ENCODE peak calls at places on chromosome 13, in seven cellular contexts. K is CD4-positive, alpha-beta memory T cell; T is uterus; B is CD8-positive, alpha-beta memory T cell; L is stomach; Q is DND-41; V is CD4-positive, CD25-positive, alpha-beta regulatory T cell. P is an unnamed sample.

GRCh38 chr13:91247768-91248167 is 99.7 kb upstream of the MIR17HG start:
- DNase-seq in K (no peak), T (no peak), B (no peak), L (no peak), Q (no peak), V (no peak), P (no peak)

GRCh38 chr13:20121154-20121515 is 39.7 kb downstream of the GJA3 start:
- DNase-seq in K (no peak), T (no peak), B (no peak), L (no peak), Q (peak; percentile 47), V (peak; percentile 15), P (no peak)

GRCh38 chr13:31236211-31236786 is 36.5 kb downstream of the B3GLCT start:
- DNase-seq in K (no peak), T (peak; percentile 54), B (no peak), L (no peak), Q (peak; percentile 13), V (peak; percentile 34), P (no peak)

GRCh38 chr13:33610471-33611015 is 207.4 kb upstream of the RFC3 start:
- DNase-seq in K (peak; percentile 74), T (no peak), B (peak; percentile 46), L (no peak), Q (no peak), V (peak; percentile 84), P (peak; percentile 84)

GRCh38 chr13:106507560-106508274 is 27.7 kb downstream of the EFNB2 start:
- DNase-seq in K (no peak), T (no peak), B (no peak), L (no peak), Q (peak; percentile 64), V (peak; percentile 15), P (no peak)

GRCh38 chr13:104823709-104824108 is 1711.8 kb downstream of the EFNB2 start:
- DNase-seq in K (no peak), T (no peak), B (no peak), L (no peak), Q (no peak), V (no peak), P (no peak)

GRCh38 chr13:74661851-74662250 is 527.6 kb upstream of the KLF12 start:
- DNase-seq in K (no peak), T (no peak), B (no peak), L (no peak), Q (no peak), V (no peak), P (no peak)

GRCh38 chr13:66826398-66826797 is 403.7 kb downstream of the PCDH9 start:
- DNase-seq in K (no peak), T (no peak), B (no peak), L (no peak), Q (no peak), V (no peak), P (no peak)

GRCh38 chr13:94054159-94054558 is 425.3 kb downstream of the DCT start:
- DNase-seq in K (no peak), T (no peak), B (no peak), L (no peak), Q (no peak), V (no peak), P (no peak)

GRCh38 chr13:20702945-20703784 is at the start of gene IL17D:
- DNase-seq in K (peak; percentile 44), T (no peak), B (peak; percentile 18), L (no peak), Q (peak; percentile 44), V (peak; percentile 41), P (no peak)

GRCh38 chr13:49669735-49670309 is 21.5 kb downstream of the EBPL start:
- DNase-seq in K (no peak), T (peak; percentile 56), B (no peak), L (peak; percentile 64), Q (peak; percentile 38), V (peak; percentile 45), P (no peak)

GRCh38 chr13:32284927-32285632 is 30.1 kb downstream of the ZAR1L start:
- DNase-seq in K (no peak), T (peak; percentile 58), B (no peak), L (peak; percentile 47), Q (no peak), V (no peak), P (peak; percentile 75)

GRCh38 chr13:102870677-102871415 is 25.0 kb downstream of the ERCC5 start:
- DNase-seq in K (peak; percentile 49), T (peak; percentile 31), B (peak; percentile 33), L (peak; percentile 56), Q (peak; percentile 49), V (peak; percentile 61), P (no peak)

GRCh38 chr13:23778007-23778687 is 111.1 kb downstream of the MIPEP start:
- DNase-seq in K (no peak), T (no peak), B (no peak), L (no peak), Q (no peak), V (no peak), P (no peak)

GRCh38 chr13:34941835-34942731 is at the start of gene NBEA:
- DNase-seq in K (peak; percentile 58), T (peak; percentile 61), B (peak; percentile 23), L (peak; percentile 74), Q (peak; percentile 82), V (peak; percentile 72), P (peak; percentile 73)

GRCh38 chr13:96982672-96983071 is 11.6 kb downstream of the OXGR1 start:
- DNase-seq in K (no peak), T (no peak), B (no peak), L (no peak), Q (no peak), V (no peak), P (no peak)

GRCh38 chr13:20465218-20465879 is 60.3 kb downstream of the CRYL1 start:
- DNase-seq in K (no peak), T (peak; percentile 26), B (no peak), L (no peak), Q (no peak), V (no peak), P (no peak)

GRCh38 chr13:93876236-93876635 is 603.2 kb downstream of the DCT start:
- DNase-seq in K (no peak), T (no peak), B (no peak), L (no peak), Q (no peak), V (no peak), P (no peak)

GRCh38 chr13:51618626-51619025 is 34.4 kb downstream of the WDFY2 start:
- DNase-seq in K (no peak), T (no peak), B (no peak), L (no peak), Q (no peak), V (no peak), P (no peak)
- H3K27ac ChIP-seq in K (no peak overlapping the region), T (peak overlapping the region; percentile 31), B (no peak overlapping the region), L (no peak overlapping the region), Q (no peak overlapping the region), V (no peak overlapping the region), P (peak overlapping the region; percentile 72)

GRCh38 chr13:43786766-43787517 is at the start of gene ENOX1:
- DNase-seq in K (peak; percentile 47), T (peak; percentile 60), B (no peak), L (peak; percentile 49), Q (no peak), V (peak; percentile 47), P (no peak)
- H3K27ac ChIP-seq in K (no peak within 1 kb of the TSS), T (peak within 1 kb of the TSS; percentile 86), B (no peak within 1 kb of the TSS), L (peak within 1 kb of the TSS; percentile 64), Q (no peak within 1 kb of the TSS), V (no peak within 1 kb of the TSS), P (peak within 1 kb of the TSS; percentile 48)

GRCh38 chr13:80469105-80469840 is 128.3 kb upstream of the SPRY2 start:
- DNase-seq in K (no peak), T (no peak), B (no peak), L (no peak), Q (no peak), V (no peak), P (no peak)
- H3K27ac ChIP-seq in K (no peak overlapping the region), T (peak overlapping the region; percentile 78), B (no peak overlapping the region), L (peak overlapping the region; percentile 49), Q (no peak overlapping the region), V (no peak overlapping the region), P (peak overlapping the region; percentile 85)

DNA sequence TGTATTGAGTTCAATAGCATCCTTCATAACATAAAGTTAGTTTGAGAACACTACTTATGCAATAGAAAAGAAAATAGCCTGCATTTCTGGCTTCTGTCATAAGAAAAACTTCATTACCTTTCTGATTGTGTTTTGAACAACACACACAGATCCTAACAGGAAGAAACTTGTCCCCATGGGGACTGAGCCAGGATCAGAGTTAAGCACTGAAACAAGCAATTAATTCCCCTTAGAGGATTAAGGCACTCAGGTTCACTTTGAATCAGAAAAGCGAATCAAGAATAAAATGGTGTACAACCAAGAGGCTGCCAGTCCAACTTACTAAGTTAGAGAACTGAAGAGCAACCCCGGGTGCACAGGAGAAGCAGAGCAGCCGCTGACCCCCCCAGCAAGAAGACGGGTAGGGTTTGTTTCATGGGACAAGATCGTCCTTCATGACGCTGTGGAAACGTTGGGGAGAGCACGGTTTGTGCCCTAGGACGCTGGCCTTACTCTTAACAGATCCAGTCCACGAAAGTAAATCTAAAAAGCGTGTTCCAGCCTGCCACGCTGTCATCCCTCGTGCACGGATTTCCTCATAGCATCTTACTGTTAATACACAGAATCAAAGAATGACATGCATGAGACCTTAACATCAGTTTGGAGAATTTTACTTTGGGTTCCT is 46.6 kb downstream of the GGACT start:
- DNase-seq in K (no peak), T (no peak), B (no peak), L (no peak), Q (no peak), V (no peak), P (no peak)
- H3K27ac ChIP-seq in K (no peak overlapping the region), T (no peak overlapping the region), B (no peak overlapping the region), L (no peak overlapping the region), Q (no peak overlapping the region), V (no peak overlapping the region), P (no peak overlapping the region)

GRCh38 chr13:114025432-114026127 is 51.7 kb upstream of the C13orf46 start:
- DNase-seq in K (no peak), T (peak; percentile 59), B (no peak), L (no peak), Q (no peak), V (no peak), P (no peak)
- H3K27ac ChIP-seq in K (no peak overlapping the region), T (no peak overlapping the region), B (no peak overlapping the region), L (peak overlapping the region; percentile 27), Q (no peak overlapping the region), V (no peak overlapping the region), P (no peak overlapping the region)

DNA sequence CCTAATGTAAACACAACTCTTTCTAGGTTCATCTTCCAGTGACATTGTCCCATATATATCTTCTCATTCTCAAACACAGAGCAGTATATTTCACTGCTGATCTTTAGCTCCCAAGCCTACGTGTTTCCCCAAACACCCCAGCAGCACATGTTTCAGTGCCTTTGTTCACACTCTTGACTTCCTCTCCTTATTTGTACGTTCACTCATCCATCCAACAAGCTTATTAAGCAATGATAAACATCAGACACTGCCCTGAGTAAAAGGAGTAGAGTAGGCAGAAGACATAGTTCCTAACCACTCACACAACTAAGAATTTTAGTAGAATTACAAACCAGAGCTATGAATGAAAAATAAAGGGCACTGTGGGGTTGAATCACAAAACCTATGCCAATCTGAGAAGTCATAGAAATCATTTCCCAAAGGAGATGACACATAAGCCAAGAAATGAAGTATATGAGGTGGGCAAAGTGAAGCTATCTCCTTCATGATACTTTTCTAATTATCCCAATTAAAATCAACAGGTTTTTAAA is 213.5 kb downstream of the DIAPH3 start:
- DNase-seq in K (no peak), T (no peak), B (no peak), L (no peak), Q (no peak), V (no peak), P (no peak)
- H3K27ac ChIP-seq in K (no peak overlapping the region), T (no peak overlapping the region), B (no peak overlapping the region), L (no peak overlapping the region), Q (no peak overlapping the region), V (no peak overlapping the region), P (no peak overlapping the region)